ENCODE peak calls at places on chromosomes 11 and 22, in seven cellular contexts. One of them, this sample, is unnamed.

GRCh38 chr11:48141475-48142100 is 75.0 kb upstream of the OR4B1 start:
- DNase-seq in lung: no peak
- DNase-seq in EL: peak; percentile 8
- DNase-seq in stimulated activated CD4-positive, alpha-beta T cell treated with anti-CD3 and anti-CD28 coated beads, Interleukin-15, amount 100 ng/mL, for 24 hours: no peak
- DNase-seq in GDM1: no peak
- DNase-seq in right lobe of liver: no peak
- DNase-seq in mammary epithelial cell: peak; percentile 20
- DNase-seq in this sample: no peak

GRCh38 chr11:126917531-126918204 is 82.9 kb downstream of the KIRREL3 start:
- DNase-seq in lung: no peak
- DNase-seq in EL: peak; percentile 98
- DNase-seq in stimulated activated CD4-positive, alpha-beta T cell treated with anti-CD3 and anti-CD28 coated beads, Interleukin-15, amount 100 ng/mL, for 24 hours: peak; percentile 29
- DNase-seq in GDM1: no peak
- DNase-seq in right lobe of liver: no peak
- DNase-seq in mammary epithelial cell: peak; percentile 96
- DNase-seq in this sample: no peak

GRCh38 chr11:36311926-36312592 is 16.0 kb downstream of the PRR5L start:
- DNase-seq in lung: no peak
- DNase-seq in EL: peak; percentile 46
- DNase-seq in stimulated activated CD4-positive, alpha-beta T cell treated with anti-CD3 and anti-CD28 coated beads, Interleukin-15, amount 100 ng/mL, for 24 hours: no peak
- DNase-seq in GDM1: no peak
- DNase-seq in right lobe of liver: no peak
- DNase-seq in mammary epithelial cell: peak; percentile 32
- DNase-seq in this sample: no peak

GRCh38 chr11:32244453-32244852 is 153.6 kb downstream of the RCN1 start:
- DNase-seq in lung: no peak
- DNase-seq in EL: no peak
- DNase-seq in stimulated activated CD4-positive, alpha-beta T cell treated with anti-CD3 and anti-CD28 coated beads, Interleukin-15, amount 100 ng/mL, for 24 hours: no peak
- DNase-seq in GDM1: no peak
- DNase-seq in right lobe of liver: no peak
- DNase-seq in mammary epithelial cell: no peak
- DNase-seq in this sample: no peak

GRCh38 chr11:19370100-19370861 is 129.5 kb upstream of the E2F8 start:
- DNase-seq in lung: peak; percentile 36
- DNase-seq in EL: peak; percentile 82
- DNase-seq in stimulated activated CD4-positive, alpha-beta T cell treated with anti-CD3 and anti-CD28 coated beads, Interleukin-15, amount 100 ng/mL, for 24 hours: no peak
- DNase-seq in GDM1: no peak
- DNase-seq in right lobe of liver: no peak
- DNase-seq in mammary epithelial cell: peak; percentile 62
- DNase-seq in this sample: no peak

GRCh38 chr11:90204832-90205646 is 17.8 kb downstream of the CHORDC1 start:
- DNase-seq in lung: no peak
- DNase-seq in EL: peak; percentile 53
- DNase-seq in stimulated activated CD4-positive, alpha-beta T cell treated with anti-CD3 and anti-CD28 coated beads, Interleukin-15, amount 100 ng/mL, for 24 hours: no peak
- DNase-seq in GDM1: peak; percentile 4
- DNase-seq in right lobe of liver: no peak
- DNase-seq in mammary epithelial cell: peak; percentile 35
- DNase-seq in this sample: peak; percentile 28

GRCh38 chr11:1916132-1916985 is 3.1 kb upstream of the TNNT3 start:
- DNase-seq in lung: no peak
- DNase-seq in EL: no peak
- DNase-seq in stimulated activated CD4-positive, alpha-beta T cell treated with anti-CD3 and anti-CD28 coated beads, Interleukin-15, amount 100 ng/mL, for 24 hours: peak; percentile 22
- DNase-seq in GDM1: no peak
- DNase-seq in right lobe of liver: no peak
- DNase-seq in mammary epithelial cell: no peak
- DNase-seq in this sample: peak; percentile 75

GRCh38 chr11:64607381-64608259 is 16.6 kb downstream of the SLC22A12 start:
- DNase-seq in lung: no peak
- DNase-seq in EL: peak; percentile 19
- DNase-seq in stimulated activated CD4-positive, alpha-beta T cell treated with anti-CD3 and anti-CD28 coated beads, Interleukin-15, amount 100 ng/mL, for 24 hours: no peak
- DNase-seq in GDM1: no peak
- DNase-seq in right lobe of liver: no peak
- DNase-seq in mammary epithelial cell: no peak
- DNase-seq in this sample: no peak

GRCh38 chr22:44191036-44191454 is 10.3 kb downstream of the PARVG start:
- DNase-seq in lung: no peak
- DNase-seq in EL: peak; percentile 11
- DNase-seq in stimulated activated CD4-positive, alpha-beta T cell treated with anti-CD3 and anti-CD28 coated beads, Interleukin-15, amount 100 ng/mL, for 24 hours: peak; percentile 49
- DNase-seq in GDM1: no peak
- DNase-seq in right lobe of liver: no peak
- DNase-seq in mammary epithelial cell: peak; percentile 25
- DNase-seq in this sample: peak; percentile 72

GRCh38 chr11:126214446-126215240 is 3.1 kb downstream of the FAM118B start:
- DNase-seq in lung: no peak
- DNase-seq in EL: no peak
- DNase-seq in stimulated activated CD4-positive, alpha-beta T cell treated with anti-CD3 and anti-CD28 coated beads, Interleukin-15, amount 100 ng/mL, for 24 hours: no peak
- DNase-seq in GDM1: no peak
- DNase-seq in right lobe of liver: no peak
- DNase-seq in mammary epithelial cell: no peak
- DNase-seq in this sample: no peak

GRCh38 chr11:64665381-64665780 is 57.6 kb downstream of the NRXN2 start:
- DNase-seq in lung: no peak
- DNase-seq in EL: no peak
- DNase-seq in stimulated activated CD4-positive, alpha-beta T cell treated with anti-CD3 and anti-CD28 coated beads, Interleukin-15, amount 100 ng/mL, for 24 hours: no peak
- DNase-seq in GDM1: peak; percentile 75
- DNase-seq in right lobe of liver: no peak
- DNase-seq in mammary epithelial cell: no peak
- DNase-seq in this sample: no peak

GRCh38 chr11:13364388-13364787 is 86.8 kb downstream of the BMAL1 start:
- DNase-seq in lung: no peak
- DNase-seq in EL: no peak
- DNase-seq in stimulated activated CD4-positive, alpha-beta T cell treated with anti-CD3 and anti-CD28 coated beads, Interleukin-15, amount 100 ng/mL, for 24 hours: no peak
- DNase-seq in GDM1: no peak
- DNase-seq in right lobe of liver: no peak
- DNase-seq in mammary epithelial cell: peak; percentile 21
- DNase-seq in this sample: no peak

GRCh38 chr11:107387666-107388065 is 70.0 kb downstream of the CWF19L2 start:
- DNase-seq in lung: no peak
- DNase-seq in EL: no peak
- DNase-seq in stimulated activated CD4-positive, alpha-beta T cell treated with anti-CD3 and anti-CD28 coated beads, Interleukin-15, amount 100 ng/mL, for 24 hours: no peak
- DNase-seq in GDM1: no peak
- DNase-seq in right lobe of liver: no peak
- DNase-seq in mammary epithelial cell: no peak
- DNase-seq in this sample: no peak

GRCh38 chr11:118691926-118692830 is 12.7 kb upstream of the TREH start:
- DNase-seq in lung: no peak
- DNase-seq in EL: peak; percentile 76
- DNase-seq in stimulated activated CD4-positive, alpha-beta T cell treated with anti-CD3 and anti-CD28 coated beads, Interleukin-15, amount 100 ng/mL, for 24 hours: peak; percentile 77
- DNase-seq in GDM1: peak; percentile 31
- DNase-seq in right lobe of liver: no peak
- DNase-seq in mammary epithelial cell: peak; percentile 95
- DNase-seq in this sample: peak; percentile 35

GRCh38 chr11:45580399-45580798 is 85.0 kb downstream of the CHST1 start:
- DNase-seq in lung: no peak
- DNase-seq in EL: peak; percentile 14
- DNase-seq in stimulated activated CD4-positive, alpha-beta T cell treated with anti-CD3 and anti-CD28 coated beads, Interleukin-15, amount 100 ng/mL, for 24 hours: no peak
- DNase-seq in GDM1: no peak
- DNase-seq in right lobe of liver: no peak
- DNase-seq in mammary epithelial cell: peak; percentile 16
- DNase-seq in this sample: no peak

GRCh38 chr11:115418626-115419025 is 85.6 kb downstream of the CADM1 start:
- DNase-seq in lung: no peak
- DNase-seq in EL: no peak
- DNase-seq in stimulated activated CD4-positive, alpha-beta T cell treated with anti-CD3 and anti-CD28 coated beads, Interleukin-15, amount 100 ng/mL, for 24 hours: no peak
- DNase-seq in GDM1: no peak
- DNase-seq in right lobe of liver: no peak
- DNase-seq in mammary epithelial cell: no peak
- DNase-seq in this sample: no peak

GRCh38 chr11:57072640-57073039 is 83.9 kb downstream of the OR5AK2 start:
- DNase-seq in lung: no peak
- DNase-seq in EL: peak; percentile 95
- DNase-seq in stimulated activated CD4-positive, alpha-beta T cell treated with anti-CD3 and anti-CD28 coated beads, Interleukin-15, amount 100 ng/mL, for 24 hours: no peak
- DNase-seq in GDM1: no peak
- DNase-seq in right lobe of liver: no peak
- DNase-seq in mammary epithelial cell: peak; percentile 97
- DNase-seq in this sample: no peak

GRCh38 chr22:17384612-17385345 is 15.5 kb downstream of the CECR2 start:
- DNase-seq in lung: no peak
- DNase-seq in EL: no peak
- DNase-seq in stimulated activated CD4-positive, alpha-beta T cell treated with anti-CD3 and anti-CD28 coated beads, Interleukin-15, amount 100 ng/mL, for 24 hours: no peak
- DNase-seq in GDM1: no peak
- DNase-seq in right lobe of liver: no peak
- DNase-seq in mammary epithelial cell: no peak
- DNase-seq in this sample: no peak

GRCh38 chr22:36912694-36913430 is 566 bp upstream of the CSF2RB start:
- DNase-seq in lung: no peak
- DNase-seq in EL: no peak
- DNase-seq in stimulated activated CD4-positive, alpha-beta T cell treated with anti-CD3 and anti-CD28 coated beads, Interleukin-15, amount 100 ng/mL, for 24 hours: no peak
- DNase-seq in GDM1: no peak
- DNase-seq in right lobe of liver: peak; percentile 33
- DNase-seq in mammary epithelial cell: no peak
- DNase-seq in this sample: no peak

GRCh38 chr11:63478896-63479295 is 12.1 kb downstream of the PLAAT5 start:
- DNase-seq in lung: peak; percentile 60
- DNase-seq in EL: peak; percentile 75
- DNase-seq in stimulated activated CD4-positive, alpha-beta T cell treated with anti-CD3 and anti-CD28 coated beads, Interleukin-15, amount 100 ng/mL, for 24 hours: peak; percentile 46
- DNase-seq in GDM1: peak; percentile 45
- DNase-seq in right lobe of liver: peak; percentile 59
- DNase-seq in mammary epithelial cell: peak; percentile 44
- DNase-seq in this sample: peak; percentile 79

GRCh38 chr11:32172771-32173170 is 81.9 kb downstream of the RCN1 start:
- DNase-seq in lung: no peak
- DNase-seq in EL: peak; percentile 42
- DNase-seq in stimulated activated CD4-positive, alpha-beta T cell treated with anti-CD3 and anti-CD28 coated beads, Interleukin-15, amount 100 ng/mL, for 24 hours: no peak
- DNase-seq in GDM1: no peak
- DNase-seq in right lobe of liver: no peak
- DNase-seq in mammary epithelial cell: no peak
- DNase-seq in this sample: no peak

GRCh38 chr11:110434952-110435779 is 5.4 kb downstream of the FDX1 start:
- DNase-seq in lung: no peak
- DNase-seq in EL: no peak
- DNase-seq in stimulated activated CD4-positive, alpha-beta T cell treated with anti-CD3 and anti-CD28 coated beads, Interleukin-15, amount 100 ng/mL, for 24 hours: peak; percentile 15
- DNase-seq in GDM1: no peak
- DNase-seq in right lobe of liver: no peak
- DNase-seq in mammary epithelial cell: peak; percentile 22
- DNase-seq in this sample: no peak

GRCh38 chr22:49608228-49608627 is 219.4 kb downstream of the BRD1 start:
- DNase-seq in lung: no peak
- DNase-seq in EL: no peak
- DNase-seq in stimulated activated CD4-positive, alpha-beta T cell treated with anti-CD3 and anti-CD28 coated beads, Interleukin-15, amount 100 ng/mL, for 24 hours: no peak
- DNase-seq in GDM1: no peak
- DNase-seq in right lobe of liver: no peak
- DNase-seq in mammary epithelial cell: no peak
- DNase-seq in this sample: no peak

GRCh38 chr11:17385926-17386325 is 2.5 kb downstream of the KCNJ11 start:
- DNase-seq in lung: no peak
- DNase-seq in EL: no peak
- DNase-seq in stimulated activated CD4-positive, alpha-beta T cell treated with anti-CD3 and anti-CD28 coated beads, Interleukin-15, amount 100 ng/mL, for 24 hours: no peak
- DNase-seq in GDM1: no peak
- DNase-seq in right lobe of liver: no peak
- DNase-seq in mammary epithelial cell: no peak
- DNase-seq in this sample: no peak

GRCh38 chr11:2811206-2812091 is 74.1 kb downstream of the CDKN1C start:
- DNase-seq in lung: no peak
- DNase-seq in EL: no peak
- DNase-seq in stimulated activated CD4-positive, alpha-beta T cell treated with anti-CD3 and anti-CD28 coated beads, Interleukin-15, amount 100 ng/mL, for 24 hours: no peak
- DNase-seq in GDM1: no peak
- DNase-seq in right lobe of liver: no peak
- DNase-seq in mammary epithelial cell: no peak
- DNase-seq in this sample: no peak

GRCh38 chr11:44017443-44018126 is 30.2 kb upstream of the ACCSL start:
- DNase-seq in lung: no peak
- DNase-seq in EL: no peak
- DNase-seq in stimulated activated CD4-positive, alpha-beta T cell treated with anti-CD3 and anti-CD28 coated beads, Interleukin-15, amount 100 ng/mL, for 24 hours: no peak
- DNase-seq in GDM1: no peak
- DNase-seq in right lobe of liver: no peak
- DNase-seq in mammary epithelial cell: no peak
- DNase-seq in this sample: no peak

GRCh38 chr22:27919943-27920755 is 1.1 kb upstream of the PITPNB start:
- DNase-seq in lung: no peak
- DNase-seq in EL: peak; percentile 82
- DNase-seq in stimulated activated CD4-positive, alpha-beta T cell treated with anti-CD3 and anti-CD28 coated beads, Interleukin-15, amount 100 ng/mL, for 24 hours: no peak
- DNase-seq in GDM1: no peak
- DNase-seq in right lobe of liver: no peak
- DNase-seq in mammary epithelial cell: peak; percentile 58
- DNase-seq in this sample: no peak

GRCh38 chr22:44988671-44989070 is 21.1 kb downstream of the PHF21B start:
- DNase-seq in lung: no peak
- DNase-seq in EL: no peak
- DNase-seq in stimulated activated CD4-positive, alpha-beta T cell treated with anti-CD3 and anti-CD28 coated beads, Interleukin-15, amount 100 ng/mL, for 24 hours: no peak
- DNase-seq in GDM1: no peak
- DNase-seq in right lobe of liver: no peak
- DNase-seq in mammary epithelial cell: no peak
- DNase-seq in this sample: no peak

GRCh38 chr11:17382046-17382728 is 6.3 kb downstream of the KCNJ11 start:
- DNase-seq in lung: no peak
- DNase-seq in EL: peak; percentile 59
- DNase-seq in stimulated activated CD4-positive, alpha-beta T cell treated with anti-CD3 and anti-CD28 coated beads, Interleukin-15, amount 100 ng/mL, for 24 hours: no peak
- DNase-seq in GDM1: no peak
- DNase-seq in right lobe of liver: no peak
- DNase-seq in mammary epithelial cell: no peak
- DNase-seq in this sample: no peak

GRCh38 chr11:1162498-1163311 is 5.0 kb downstream of the MUC5AC start:
- DNase-seq in lung: no peak
- DNase-seq in EL: no peak
- DNase-seq in stimulated activated CD4-positive, alpha-beta T cell treated with anti-CD3 and anti-CD28 coated beads, Interleukin-15, amount 100 ng/mL, for 24 hours: no peak
- DNase-seq in GDM1: no peak
- DNase-seq in right lobe of liver: no peak
- DNase-seq in mammary epithelial cell: no peak
- DNase-seq in this sample: peak; percentile 35

GRCh38 chr22:16960884-16961249 is 47.2 kb downstream of the GAB4 start:
- DNase-seq in lung: peak; percentile 18
- DNase-seq in EL: no peak
- DNase-seq in stimulated activated CD4-positive, alpha-beta T cell treated with anti-CD3 and anti-CD28 coated beads, Interleukin-15, amount 100 ng/mL, for 24 hours: no peak
- DNase-seq in GDM1: no peak
- DNase-seq in right lobe of liver: no peak
- DNase-seq in mammary epithelial cell: no peak
- DNase-seq in this sample: no peak

GRCh38 chr22:45475876-45476514 is 26.7 kb upstream of the FBLN1 start:
- DNase-seq in lung: no peak
- DNase-seq in EL: no peak
- DNase-seq in stimulated activated CD4-positive, alpha-beta T cell treated with anti-CD3 and anti-CD28 coated beads, Interleukin-15, amount 100 ng/mL, for 24 hours: no peak
- DNase-seq in GDM1: no peak
- DNase-seq in right lobe of liver: no peak
- DNase-seq in mammary epithelial cell: no peak
- DNase-seq in this sample: no peak

GRCh38 chr11:133821776-133822175 is 23.5 kb downstream of the SPATA19 start:
- DNase-seq in lung: peak; percentile 56
- DNase-seq in EL: no peak
- DNase-seq in stimulated activated CD4-positive, alpha-beta T cell treated with anti-CD3 and anti-CD28 coated beads, Interleukin-15, amount 100 ng/mL, for 24 hours: peak; percentile 51
- DNase-seq in GDM1: peak; percentile 7
- DNase-seq in right lobe of liver: no peak
- DNase-seq in mammary epithelial cell: no peak
- DNase-seq in this sample: peak; percentile 78

GRCh38 chr11:120186799-120187591 is 23.8 kb upstream of the OAF start:
- DNase-seq in lung: no peak
- DNase-seq in EL: no peak
- DNase-seq in stimulated activated CD4-positive, alpha-beta T cell treated with anti-CD3 and anti-CD28 coated beads, Interleukin-15, amount 100 ng/mL, for 24 hours: peak; percentile 37
- DNase-seq in GDM1: no peak
- DNase-seq in right lobe of liver: peak; percentile 72
- DNase-seq in mammary epithelial cell: peak; percentile 93
- DNase-seq in this sample: peak; percentile 64

GRCh38 chr11:27108809-27109208 is 68.2 kb downstream of the BBOX1 start:
- DNase-seq in lung: no peak
- DNase-seq in EL: no peak
- DNase-seq in stimulated activated CD4-positive, alpha-beta T cell treated with anti-CD3 and anti-CD28 coated beads, Interleukin-15, amount 100 ng/mL, for 24 hours: no peak
- DNase-seq in GDM1: no peak
- DNase-seq in right lobe of liver: no peak
- DNase-seq in mammary epithelial cell: no peak
- DNase-seq in this sample: no peak

GRCh38 chr22:38267086-38267485 is 5.7 kb downstream of the TMEM184B start:
- DNase-seq in lung: no peak
- DNase-seq in EL: no peak
- DNase-seq in stimulated activated CD4-positive, alpha-beta T cell treated with anti-CD3 and anti-CD28 coated beads, Interleukin-15, amount 100 ng/mL, for 24 hours: peak; percentile 54
- DNase-seq in GDM1: peak; percentile 72
- DNase-seq in right lobe of liver: no peak
- DNase-seq in mammary epithelial cell: no peak
- DNase-seq in this sample: no peak

GRCh38 chr22:22576244-22576988 is 17.4 kb upstream of the PRAME start:
- DNase-seq in lung: no peak
- DNase-seq in EL: peak; percentile 28
- DNase-seq in stimulated activated CD4-positive, alpha-beta T cell treated with anti-CD3 and anti-CD28 coated beads, Interleukin-15, amount 100 ng/mL, for 24 hours: peak; percentile 59
- DNase-seq in GDM1: no peak
- DNase-seq in right lobe of liver: peak; percentile 55
- DNase-seq in mammary epithelial cell: peak; percentile 11
- DNase-seq in this sample: peak; percentile 61

This sample was measured in GM13976.